ENCODE peak calls at places on chromosomes 13 and 19, in four cellular contexts. One of them, this sample, is unnamed.

GRCh38 chr19:57664269-57665127 is 4.2 kb upstream of the ZSCAN4 start:
- DNase-seq in transverse colon: peak
- DNase-seq in AG10803: peak
- DNase-seq in astrocyte of the spinal cord: peak
- DNase-seq in this sample: peak

GRCh38 chr13:42367836-42368235 is 95.9 kb downstream of the AKAP11 start:
- DNase-seq in transverse colon: no peak
- DNase-seq in astrocyte of the spinal cord: no peak
- DNase-seq in AG10803: no peak
- DNase-seq in this sample: no peak

GRCh38 chr13:42991892-42992584 is at the start of gene EPSTI1:
- DNase-seq in AG10803: peak
- DNase-seq in astrocyte of the spinal cord: peak
- DNase-seq in transverse colon: peak
- DNase-seq in this sample: no peak

GRCh38 chr13:33918199-33918932 is 100.4 kb downstream of the RFC3 start:
- DNase-seq in astrocyte of the spinal cord: peak
- DNase-seq in transverse colon: no peak
- DNase-seq in AG10803: peak
- DNase-seq in this sample: peak

GRCh38 chr19:41431426-41432386 is 4.5 kb upstream of the B3GNT8 start:
- DNase-seq in astrocyte of the spinal cord: peak
- DNase-seq in AG10803: peak
- DNase-seq in transverse colon: no peak
- DNase-seq in this sample: no peak

GRCh38 chr13:44368062-44368591 is 5.5 kb upstream of the SERP2 start:
- DNase-seq in AG10803: peak
- DNase-seq in transverse colon: no peak
- DNase-seq in astrocyte of the spinal cord: peak
- DNase-seq in this sample: peak

GRCh38 chr19:29507081-29507860 is 18.5 kb upstream of the VSTM2B start:
- DNase-seq in astrocyte of the spinal cord: no peak
- DNase-seq in AG10803: no peak
- DNase-seq in transverse colon: no peak
- DNase-seq in this sample: no peak

GRCh38 chr19:20840371-20840770 is 64.3 kb downstream of the ZNF66 start:
- DNase-seq in astrocyte of the spinal cord: no peak
- DNase-seq in transverse colon: no peak
- DNase-seq in AG10803: no peak
- DNase-seq in this sample: no peak

GRCh38 chr13:30431269-30431950 is 9.1 kb downstream of the UBE2L5 start:
- DNase-seq in astrocyte of the spinal cord: peak
- DNase-seq in transverse colon: no peak
- DNase-seq in AG10803: no peak
- DNase-seq in this sample: no peak

GRCh38 chr19:16328824-16329482 is 4.3 kb downstream of the KLF2 start:
- DNase-seq in AG10803: peak
- DNase-seq in transverse colon: no peak
- DNase-seq in astrocyte of the spinal cord: peak
- DNase-seq in this sample: no peak

GRCh38 chr19:54551293-54551692 is 22.3 kb upstream of the LILRA2 start:
- DNase-seq in AG10803: no peak
- DNase-seq in transverse colon: no peak
- DNase-seq in astrocyte of the spinal cord: no peak
- DNase-seq in this sample: no peak

GRCh38 chr13:78608254-78608704 is 4.9 kb upstream of the POU4F1 start:
- DNase-seq in astrocyte of the spinal cord: no peak
- DNase-seq in AG10803: no peak
- DNase-seq in transverse colon: no peak
- DNase-seq in this sample: no peak

GRCh38 chr19:39135701-39136100 is 10.1 kb downstream of the PAK4 start:
- DNase-seq in transverse colon: no peak
- DNase-seq in astrocyte of the spinal cord: no peak
- DNase-seq in AG10803: no peak
- DNase-seq in this sample: no peak

GRCh38 chr13:79612604-79613003 is 131.6 kb downstream of the NDFIP2 start:
- DNase-seq in AG10803: no peak
- DNase-seq in transverse colon: no peak
- DNase-seq in astrocyte of the spinal cord: no peak
- DNase-seq in this sample: no peak

GRCh38 chr13:20053016-20053415 is 94.5 kb downstream of the ZMYM2 start:
- DNase-seq in AG10803: peak
- DNase-seq in transverse colon: no peak
- DNase-seq in astrocyte of the spinal cord: no peak
- DNase-seq in this sample: no peak

GRCh38 chr19:1438035-1438932 is at the start of gene RPS15:
- DNase-seq in AG10803: peak
- DNase-seq in transverse colon: peak
- DNase-seq in astrocyte of the spinal cord: peak
- DNase-seq in this sample: peak

GRCh38 chr13:41709511-41709910 is 251.4 kb downstream of the VWA8 start:
- DNase-seq in astrocyte of the spinal cord: no peak
- DNase-seq in AG10803: peak
- DNase-seq in transverse colon: no peak
- DNase-seq in this sample: no peak

GRCh38 chr19:10419200-10419645 is 1.1 kb upstream of the PDE4A start:
- DNase-seq in AG10803: no peak
- DNase-seq in astrocyte of the spinal cord: no peak
- DNase-seq in transverse colon: no peak
- DNase-seq in this sample: no peak

GRCh38 chr19:2719910-2720776 is 1.0 kb downstream of the DIRAS1 start:
- DNase-seq in astrocyte of the spinal cord: no peak
- DNase-seq in transverse colon: no peak
- DNase-seq in AG10803: peak
- DNase-seq in this sample: no peak

GRCh38 chr13:77298403-77298802 is 28.5 kb downstream of the MYCBP2 start:
- DNase-seq in transverse colon: no peak
- DNase-seq in astrocyte of the spinal cord: no peak
- DNase-seq in AG10803: no peak
- DNase-seq in this sample: no peak

GRCh38 chr19:739998-740715 is 10.8 kb upstream of the MISP start:
- DNase-seq in astrocyte of the spinal cord: no peak
- DNase-seq in AG10803: no peak
- DNase-seq in transverse colon: no peak
- DNase-seq in this sample: no peak

GRCh38 chr13:35855531-35856019 is 275.6 kb downstream of the DCLK1 start:
- DNase-seq in astrocyte of the spinal cord: no peak
- DNase-seq in transverse colon: no peak
- DNase-seq in AG10803: peak
- DNase-seq in this sample: no peak

GRCh38 chr13:37072024-37072423 is 12.5 kb upstream of the SUPT20H start:
- DNase-seq in AG10803: no peak
- DNase-seq in transverse colon: no peak
- DNase-seq in astrocyte of the spinal cord: no peak
- DNase-seq in this sample: no peak

GRCh38 chr19:16836115-16836905 is 7.1 kb downstream of the SIN3B start:
- DNase-seq in AG10803: no peak
- DNase-seq in astrocyte of the spinal cord: no peak
- DNase-seq in transverse colon: peak
- DNase-seq in this sample: no peak

DNA sequence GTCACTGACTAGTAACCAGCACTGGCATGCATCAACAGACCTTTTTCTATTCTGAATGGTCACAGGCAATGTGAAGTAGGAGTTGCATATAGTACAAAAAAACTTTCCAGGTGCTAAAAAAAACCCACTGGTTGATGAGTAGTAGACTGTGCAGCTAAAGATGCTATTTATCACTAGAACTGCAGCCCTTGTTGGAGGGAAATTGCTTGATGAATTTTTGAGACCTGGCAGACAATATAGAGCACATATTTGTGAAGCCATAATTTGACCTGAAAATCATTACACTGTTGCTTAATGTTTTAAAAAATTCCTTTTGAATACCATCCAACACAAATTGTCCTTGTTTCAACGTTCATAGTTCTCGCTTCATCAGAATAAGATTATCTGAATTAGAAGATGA is 441.0 kb downstream of the KLF12 start:
- DNase-seq in AG10803: peak
- DNase-seq in transverse colon: no peak
- DNase-seq in astrocyte of the spinal cord: peak
- DNase-seq in this sample: no peak
- TF ChIP-seq CTCF in AG10803: no peak
- TF ChIP-seq CTCF in transverse colon: no peak
- TF ChIP-seq CTCF in astrocyte of the spinal cord: no peak
- TF ChIP-seq CTCF in this sample: no peak

DNA sequence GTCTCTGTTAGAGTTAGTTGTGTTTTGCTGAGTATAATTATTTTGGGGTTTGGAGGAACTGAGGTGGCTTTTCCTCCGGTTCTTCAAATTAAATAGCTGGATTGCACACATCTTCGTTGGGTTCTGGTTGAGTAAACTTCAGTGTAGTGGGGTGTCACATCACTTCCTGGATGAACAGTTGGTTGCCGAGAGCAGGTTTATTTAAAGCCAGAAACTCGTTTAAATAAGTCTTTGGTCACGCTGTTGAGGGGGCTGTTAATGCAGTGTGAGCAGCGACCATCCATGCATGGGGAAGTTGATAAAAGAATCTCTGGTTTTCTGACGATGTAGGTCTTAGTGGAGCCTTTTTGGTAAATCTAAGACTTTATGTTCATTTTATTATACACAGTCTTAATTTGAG is 351.2 kb upstream of the ARGLU1 start:
- DNase-seq in AG10803: no peak
- DNase-seq in astrocyte of the spinal cord: peak
- DNase-seq in transverse colon: no peak
- DNase-seq in this sample: no peak
- H3K4me3 ChIP-seq in AG10803: no peak
- H3K4me3 ChIP-seq in astrocyte of the spinal cord: no peak
- H3K4me3 ChIP-seq in transverse colon: no peak
- H3K4me3 ChIP-seq in this sample: no peak

DNA sequence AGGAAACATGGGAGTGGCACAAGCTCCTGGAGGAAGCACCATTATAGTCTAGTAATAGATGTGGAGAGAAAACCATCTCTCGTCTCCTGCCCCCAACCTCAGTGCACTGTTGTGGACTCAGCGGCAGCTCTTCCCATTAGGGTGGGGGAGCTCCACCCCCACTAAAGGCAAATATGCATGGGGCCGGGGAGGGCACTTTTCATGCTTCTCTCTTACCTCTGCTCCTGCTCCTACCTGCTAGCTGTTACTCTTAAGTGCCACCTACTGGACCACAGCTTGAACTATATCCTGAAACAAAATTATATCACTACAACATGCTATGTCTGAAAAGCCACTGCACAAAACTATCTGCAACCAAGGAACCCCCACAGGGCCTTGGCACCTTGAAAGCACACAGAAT is 112.6 kb upstream of the DACH1 start:
- DNase-seq in astrocyte of the spinal cord: peak
- DNase-seq in transverse colon: no peak
- DNase-seq in AG10803: no peak
- DNase-seq in this sample: no peak
- TF ChIP-seq CTCF in astrocyte of the spinal cord: peak
- TF ChIP-seq CTCF in transverse colon: peak
- TF ChIP-seq CTCF in AG10803: no peak
- TF ChIP-seq CTCF in this sample: no peak

DNA sequence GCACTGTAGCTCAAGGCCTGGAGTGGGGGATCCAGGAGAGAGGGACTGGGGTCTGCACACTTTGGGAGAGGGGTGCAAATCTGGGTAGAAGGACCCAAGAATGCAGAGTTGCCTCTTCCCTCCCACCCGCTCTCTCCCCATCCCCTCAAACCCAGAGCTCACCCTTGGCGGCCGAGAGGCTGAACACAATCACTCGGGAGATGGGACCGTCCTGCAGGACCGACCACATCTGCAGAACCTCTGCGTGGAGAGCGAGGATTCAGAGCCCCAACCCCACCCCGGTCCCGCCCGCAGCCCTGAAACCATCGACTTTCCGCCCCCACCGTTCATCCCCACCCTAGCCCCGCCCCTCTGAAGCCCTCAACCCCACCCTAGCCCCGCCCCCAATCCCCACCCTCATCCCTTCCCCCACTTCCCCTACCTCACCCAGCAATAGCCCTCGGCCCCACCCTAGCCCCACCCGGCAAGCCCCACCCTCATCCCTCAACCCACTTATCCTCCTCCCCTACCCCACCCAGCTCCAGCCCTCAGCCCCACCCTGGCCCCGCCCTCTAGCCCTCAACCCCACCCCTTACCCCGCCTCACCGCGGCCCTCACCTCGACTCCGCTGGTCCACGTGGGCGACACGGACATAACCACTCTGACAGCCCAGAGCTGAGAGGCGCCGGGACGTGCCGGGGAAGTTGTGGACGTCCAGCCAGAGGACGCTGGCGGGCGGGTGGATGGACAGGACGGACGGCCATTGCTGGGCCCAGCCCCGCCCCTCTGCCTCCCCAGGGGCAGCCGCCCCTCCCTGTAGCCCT is 4.1 kb downstream of the KPTN start:
- DNase-seq in astrocyte of the spinal cord: peak
- DNase-seq in transverse colon: no peak
- DNase-seq in AG10803: no peak
- DNase-seq in this sample: no peak
- H3K4me3 ChIP-seq in astrocyte of the spinal cord: peak
- H3K4me3 ChIP-seq in transverse colon: no peak
- H3K4me3 ChIP-seq in AG10803: no peak
- H3K4me3 ChIP-seq in this sample: no peak

GRCh38 chr13:109764474-109765292 is 21.7 kb downstream of the IRS2 start:
- DNase-seq in AG10803: no peak
- DNase-seq in transverse colon: no peak
- DNase-seq in astrocyte of the spinal cord: peak
- DNase-seq in this sample: no peak
- TF ChIP-seq CTCF in AG10803: peak
- TF ChIP-seq CTCF in transverse colon: no peak
- TF ChIP-seq CTCF in astrocyte of the spinal cord: peak
- TF ChIP-seq CTCF in this sample: peak

DNA sequence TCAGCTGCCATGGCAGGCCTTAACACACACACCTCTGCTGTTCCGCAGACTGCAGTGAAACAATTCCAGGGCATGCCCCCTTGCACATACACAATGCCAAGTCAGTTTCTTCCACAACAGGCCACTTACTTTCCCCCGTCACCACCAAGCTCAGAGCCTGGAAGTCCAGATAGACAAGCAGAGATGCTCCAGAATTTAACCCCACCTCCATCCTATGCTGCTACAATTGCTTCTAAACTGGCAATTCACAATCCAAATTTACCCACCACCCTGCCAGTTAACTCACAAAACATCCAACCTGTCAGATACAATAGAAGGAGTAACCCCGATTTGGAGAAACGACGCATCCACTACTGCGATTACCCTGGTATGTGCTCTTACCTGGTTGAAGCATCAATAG is 3.6 kb downstream of the KLF5 start:
- DNase-seq in AG10803: no peak
- DNase-seq in astrocyte of the spinal cord: no peak
- DNase-seq in transverse colon: no peak
- DNase-seq in this sample: no peak
- H3K4me3 ChIP-seq in AG10803: no peak
- H3K4me3 ChIP-seq in astrocyte of the spinal cord: no peak
- H3K4me3 ChIP-seq in transverse colon: peak
- H3K4me3 ChIP-seq in this sample: no peak

DNA sequence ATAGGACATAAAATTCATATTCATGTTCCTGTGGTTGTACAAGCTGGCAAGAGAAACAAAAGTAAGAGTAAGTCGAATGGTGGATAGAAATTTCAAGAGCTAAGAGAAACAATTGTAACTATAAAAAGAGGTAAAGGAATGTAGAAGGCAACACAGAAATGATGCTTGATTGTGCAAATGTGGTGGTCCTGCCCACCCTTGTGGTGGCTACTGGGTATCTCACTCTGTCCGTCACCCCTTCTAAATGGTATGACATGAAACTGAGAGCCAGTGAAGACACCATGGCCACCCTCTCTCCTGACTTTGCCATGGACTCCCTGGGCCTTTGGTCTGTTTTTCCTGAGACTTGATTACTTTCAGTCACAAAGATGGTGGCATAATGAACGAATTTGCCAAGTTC is 925.9 kb upstream of the SLITRK6 start:
- DNase-seq in astrocyte of the spinal cord: no peak
- DNase-seq in AG10803: no peak
- DNase-seq in transverse colon: no peak
- DNase-seq in this sample: no peak
- TF ChIP-seq CTCF in astrocyte of the spinal cord: peak
- TF ChIP-seq CTCF in AG10803: no peak
- TF ChIP-seq CTCF in transverse colon: no peak
- TF ChIP-seq CTCF in this sample: no peak